ENCODE peak calls at places on chromosomes 2 and 18, in seven cellular contexts. One of them, this sample, is unnamed.

GRCh38 chr2:96321230-96322103 is 3.6 kb upstream of the ITPRIPL1 start:
- DNase-seq in GM12891: peak; percentile 70
- DNase-seq in astrocyte of the cerebellum: no peak
- DNase-seq in C1 segment of cervical spinal cord: no peak
- DNase-seq in skeletal muscle cell: no peak
- DNase-seq in mesothelial cell of epicardium: no peak
- DNase-seq in WTC11: peak; percentile 82
- DNase-seq in this sample: peak; percentile 42

GRCh38 chr2:141554810-141555209 is 576.0 kb downstream of the LRP1B start:
- DNase-seq in mesothelial cell of epicardium: no peak
- DNase-seq in GM12891: no peak
- DNase-seq in astrocyte of the cerebellum: peak; percentile 22
- DNase-seq in WTC11: no peak
- DNase-seq in skeletal muscle cell: no peak
- DNase-seq in C1 segment of cervical spinal cord: no peak
- DNase-seq in this sample: no peak

GRCh38 chr18:42534313-42534712 is 579.3 kb downstream of the PIK3C3 start:
- DNase-seq in GM12891: no peak
- DNase-seq in astrocyte of the cerebellum: no peak
- DNase-seq in skeletal muscle cell: no peak
- DNase-seq in C1 segment of cervical spinal cord: no peak
- DNase-seq in mesothelial cell of epicardium: no peak
- DNase-seq in WTC11: no peak
- DNase-seq in this sample: no peak

GRCh38 chr18:77899972-77900754 is 650.5 kb downstream of the GALR1 start:
- DNase-seq in C1 segment of cervical spinal cord: peak; percentile 8
- DNase-seq in WTC11: peak; percentile 70
- DNase-seq in mesothelial cell of epicardium: peak; percentile 52
- DNase-seq in astrocyte of the cerebellum: no peak
- DNase-seq in GM12891: peak; percentile 74
- DNase-seq in skeletal muscle cell: no peak
- DNase-seq in this sample: no peak

GRCh38 chr2:132374151-132374550 is 42.5 kb upstream of the GPR39 start:
- DNase-seq in mesothelial cell of epicardium: no peak
- DNase-seq in skeletal muscle cell: no peak
- DNase-seq in C1 segment of cervical spinal cord: no peak
- DNase-seq in WTC11: no peak
- DNase-seq in GM12891: no peak
- DNase-seq in astrocyte of the cerebellum: no peak
- DNase-seq in this sample: no peak

GRCh38 chr18:8615397-8616025 is 6.3 kb downstream of the RAB12 start:
- DNase-seq in WTC11: no peak
- DNase-seq in astrocyte of the cerebellum: peak; percentile 91
- DNase-seq in mesothelial cell of epicardium: no peak
- DNase-seq in GM12891: no peak
- DNase-seq in skeletal muscle cell: peak; percentile 86
- DNase-seq in C1 segment of cervical spinal cord: no peak
- DNase-seq in this sample: no peak

GRCh38 chr2:47486858-47487497 is 84.0 kb downstream of the MSH2 start:
- DNase-seq in C1 segment of cervical spinal cord: no peak
- DNase-seq in astrocyte of the cerebellum: no peak
- DNase-seq in WTC11: no peak
- DNase-seq in mesothelial cell of epicardium: no peak
- DNase-seq in GM12891: peak; percentile 47
- DNase-seq in skeletal muscle cell: no peak
- DNase-seq in this sample: no peak

GRCh38 chr2:27369471-27370025 is 590 bp downstream of the EIF2B4 start:
- DNase-seq in C1 segment of cervical spinal cord: no peak
- DNase-seq in skeletal muscle cell: no peak
- DNase-seq in astrocyte of the cerebellum: no peak
- DNase-seq in WTC11: peak; percentile 69
- DNase-seq in mesothelial cell of epicardium: no peak
- DNase-seq in GM12891: no peak
- DNase-seq in this sample: peak; percentile 43

GRCh38 chr2:177783835-177784448 is 288.6 kb downstream of the PDE11A start:
- DNase-seq in GM12891: no peak
- DNase-seq in WTC11: no peak
- DNase-seq in astrocyte of the cerebellum: peak; percentile 83
- DNase-seq in C1 segment of cervical spinal cord: no peak
- DNase-seq in mesothelial cell of epicardium: no peak
- DNase-seq in skeletal muscle cell: peak; percentile 69
- DNase-seq in this sample: no peak

GRCh38 chr2:13682878-13683277 is 949.6 kb upstream of the LRATD1 start:
- DNase-seq in astrocyte of the cerebellum: peak; percentile 37
- DNase-seq in C1 segment of cervical spinal cord: no peak
- DNase-seq in mesothelial cell of epicardium: no peak
- DNase-seq in GM12891: no peak
- DNase-seq in WTC11: no peak
- DNase-seq in skeletal muscle cell: peak; percentile 88
- DNase-seq in this sample: no peak

GRCh38 chr2:172398444-172398843 is 28.9 kb upstream of the ITGA6 start:
- DNase-seq in mesothelial cell of epicardium: no peak
- DNase-seq in astrocyte of the cerebellum: no peak
- DNase-seq in WTC11: no peak
- DNase-seq in C1 segment of cervical spinal cord: no peak
- DNase-seq in skeletal muscle cell: no peak
- DNase-seq in GM12891: no peak
- DNase-seq in this sample: no peak